ENCODE peak calls at places on chromosomes 2 and 18, in nine cellular contexts. K is progenitor cell of endocrine pancreas; Q is globus pallidus; E is activated naive CD4-positive, alpha-beta T cell treated with Interleukin-2 at 50 U/mL for 16 hours; A is stimulated activated naive CD8-positive, alpha-beta T cell treated with anti-CD3 and anti-CD28 coated beads, Interleukin-15, amount 100 ng/mL, for 72 hours; U is NCI-H748 treated with DMSO at 0.1 percent for 48 hours; N is NCI-H460; V is astrocyte of the hippocampus; F is left lobe of liver. C is an unnamed sample.

GRCh38 chr18:78913830-78914585 is 65.6 kb upstream of the SALL3 start:
- DNase-seq in A (no peak), Q (no peak), K (no peak), N (no peak), V (no peak), U (no peak), F (no peak), E (no peak), C (no peak)

GRCh38 chr2:143903172-143903856 is 616.6 kb downstream of the ZEB2 start:
- DNase-seq in K (no peak), E (no peak), V (no peak), F (no peak), U (no peak), N (no peak), A (no peak), Q (peak), C (no peak)

GRCh38 chr2:11298592-11298991 is 45.8 kb downstream of the ROCK2 start:
- DNase-seq in F (no peak), V (no peak), E (no peak), N (no peak), K (no peak), Q (no peak), A (no peak), U (no peak), C (no peak)

GRCh38 chr18:686339-687111 is 25.9 kb downstream of the ENOSF1 start:
- DNase-seq in Q (peak), F (no peak), E (no peak), U (no peak), A (no peak), V (peak), K (no peak), N (no peak), C (no peak)

GRCh38 chr2:19532797-19533196 is 174.4 kb upstream of the OSR1 start:
- DNase-seq in U (no peak), Q (no peak), F (no peak), K (no peak), A (no peak), N (no peak), E (no peak), V (no peak), C (no peak)

GRCh38 chr2:120750488-120751210 is 15.0 kb downstream of the GLI2 start:
- DNase-seq in K (peak), Q (no peak), E (no peak), V (peak), F (peak), N (no peak), A (no peak), U (no peak), C (no peak)

GRCh38 chr2:18311413-18311812 is 249.0 kb downstream of the RDH14 start:
- DNase-seq in N (no peak), F (no peak), U (peak), E (no peak), A (no peak), V (peak), K (no peak), Q (no peak), C (no peak)

GRCh38 chr18:42053188-42053781 is 98.3 kb downstream of the PIK3C3 start:
- DNase-seq in V (peak), A (peak), K (peak), F (peak), E (peak), Q (peak), U (peak), N (peak), C (peak)

GRCh38 chr18:68024716-68025115 is 508.2 kb upstream of the DSEL start:
- DNase-seq in V (no peak), E (no peak), N (no peak), F (no peak), K (no peak), A (no peak), Q (no peak), U (no peak), C (no peak)

GRCh38 chr2:111015256-111015655 is 105.5 kb upstream of the BCL2L11 start:
- DNase-seq in A (no peak), N (no peak), F (no peak), Q (no peak), E (no peak), V (no peak), U (no peak), K (no peak), C (no peak)

GRCh38 chr2:128169497-128169896 is 78.5 kb downstream of the UGGT1 start:
- DNase-seq in A (no peak), Q (no peak), F (no peak), E (no peak), K (no peak), V (no peak), N (no peak), U (no peak), C (no peak)

GRCh38 chr2:48305569-48305968 is 224.4 kb upstream of the STON1 start:
- DNase-seq in A (no peak), U (no peak), N (no peak), Q (no peak), E (no peak), V (no peak), K (no peak), F (no peak), C (no peak)

GRCh38 chr2:98347298-98348065 is 1.2 kb downstream of the CNGA3 start:
- DNase-seq in E (no peak), N (no peak), U (no peak), V (peak), Q (no peak), F (no peak), A (no peak), K (no peak), C (no peak)

GRCh38 chr18:50044402-50044801 is 150.5 kb downstream of the MYO5B start:
- DNase-seq in K (no peak), U (no peak), A (no peak), V (no peak), N (no peak), Q (no peak), F (no peak), E (no peak), C (no peak)

GRCh38 chr18:48866028-48866733 is 84.6 kb downstream of the SMAD7 start:
- DNase-seq in N (no peak), A (no peak), K (no peak), E (no peak), Q (peak), V (peak), F (no peak), U (peak), C (peak)

GRCh38 chr2:129112181-129112580 is 793.5 kb upstream of the HS6ST1 start:
- DNase-seq in A (no peak), Q (no peak), K (no peak), F (no peak), V (no peak), N (no peak), U (no peak), E (no peak), C (no peak)

GRCh38 chr2:180507028-180507427 is 473.4 kb upstream of the UBE2E3 start:
- DNase-seq in A (no peak), V (no peak), Q (no peak), N (no peak), F (no peak), K (no peak), U (no peak), E (no peak), C (no peak)

GRCh38 chr2:33134086-33134763 is 187.5 kb downstream of the LTBP1 start:
- DNase-seq in F (peak), N (no peak), E (no peak), K (no peak), A (no peak), Q (peak), V (peak), U (no peak), C (peak)

GRCh38 chr2:113220970-113221708 is 47.4 kb downstream of the PSD4 start:
- DNase-seq in V (no peak), A (no peak), K (no peak), Q (no peak), E (no peak), U (no peak), F (no peak), N (no peak), C (no peak)